ENCODE peak calls at places on chromosomes 12 and 14, in six cellular contexts. T is K562, L is H1, G is HCT116, U is GM12878, A is HepG2. N is an unnamed sample.

GRCh38 chr12:122842505-122843405 is 7.5 kb downstream of the HIP1R start:
- DNase-seq in U (no peak), A (no peak), T (peak), G (no peak), L (no peak), N (no peak)

GRCh38 chr14:87971010-87971409 is 22.0 kb downstream of the GALC start:
- DNase-seq in G (no peak), A (no peak), L (no peak), U (no peak), T (no peak), N (no peak)

GRCh38 chr12:124722871-124723270 is 140.8 kb downstream of the SCARB1 start:
- DNase-seq in G (no peak), A (no peak), U (no peak), T (no peak), L (no peak), N (no peak)

GRCh38 chr12:63070709-63071108 is 80.3 kb downstream of the AVPR1A start:
- DNase-seq in U (no peak), T (no peak), L (no peak), G (no peak), A (no peak), N (no peak)

GRCh38 chr12:57213068-57213715 is 3.4 kb upstream of the NXPH4 start:
- DNase-seq in L (no peak), G (peak), T (peak), U (peak), A (peak), N (no peak)

GRCh38 chr12:45730842-45731336 is 1.4 kb downstream of the ARID2 start:
- DNase-seq in U (no peak), L (no peak), A (peak), T (no peak), G (no peak), N (no peak)

GRCh38 chr12:65023485-65023884 is 97.6 kb downstream of the WIF1 start:
- DNase-seq in G (no peak), L (no peak), T (no peak), A (no peak), U (no peak), N (peak)

GRCh38 chr12:80241576-80242273 is 142.4 kb downstream of the OTOGL start:
- DNase-seq in G (no peak), T (no peak), L (no peak), A (no peak), U (no peak), N (no peak)

GRCh38 chr12:13192719-13193118 is 3.8 kb upstream of the EMP1 start:
- DNase-seq in A (no peak), L (no peak), T (no peak), U (no peak), G (no peak), N (no peak)

GRCh38 chr12:74317078-74317581 is 220.5 kb upstream of the ATXN7L3B start:
- DNase-seq in L (no peak), U (no peak), T (peak), A (no peak), G (no peak), N (peak)

GRCh38 chr14:106694638-106695393 is 1168.4 kb downstream of the TMEM121 start:
- DNase-seq in U (no peak), T (no peak), A (no peak), L (no peak), G (no peak), N (no peak)

GRCh38 chr12:113582521-113583218 is 111.0 kb upstream of the LHX5 start:
- DNase-seq in T (peak), L (no peak), A (no peak), U (no peak), G (no peak), N (peak)

GRCh38 chr12:94175763-94176660 is 27.6 kb downstream of the PLXNC1 start:
- DNase-seq in L (no peak), G (no peak), T (no peak), U (no peak), A (no peak), N (no peak)

GRCh38 chr12:69329669-69330428 is 18.3 kb upstream of the LYZ start:
- DNase-seq in L (no peak), G (no peak), T (no peak), U (no peak), A (peak), N (no peak)

GRCh38 chr14:103699901-103700752 is 15.1 kb downstream of the XRCC3 start:
- DNase-seq in T (no peak), L (no peak), A (no peak), U (no peak), G (no peak), N (no peak)

GRCh38 chr12:106345739-106346138 is 11.8 kb upstream of the POLR3B start:
- DNase-seq in G (peak), T (peak), A (peak), U (no peak), L (no peak), N (peak)

GRCh38 chr12:93954160-93955112 is 193.9 kb upstream of the PLXNC1 start:
- DNase-seq in L (no peak), A (no peak), U (no peak), G (no peak), T (no peak), N (no peak)

GRCh38 chr14:68401320-68401719 is 391.5 kb downstream of the ZFP36L1 start:
- DNase-seq in A (no peak), L (no peak), T (no peak), G (peak), U (no peak), N (no peak)

GRCh38 chr14:66493750-66494149 is 7.6 kb downstream of the CCDC196 start:
- DNase-seq in T (no peak), L (no peak), U (no peak), A (no peak), G (no peak), N (no peak)

GRCh38 chr12:29741342-29742241 is 42.1 kb downstream of the TMTC1 start:
- DNase-seq in L (no peak), T (no peak), G (no peak), U (no peak), A (no peak), N (no peak)

GRCh38 chr14:50357124-50357523 is 39.6 kb downstream of the CDKL1 start:
- DNase-seq in T (no peak), A (no peak), G (no peak), L (no peak), U (no peak), N (no peak)

GRCh38 chr12:65533177-65533883 is 254.8 kb downstream of the MSRB3 start:
- DNase-seq in U (no peak), G (peak), L (no peak), T (no peak), A (no peak), N (no peak)

GRCh38 chr14:50007123-50007903 is 109.1 kb downstream of the VCPKMT start:
- DNase-seq in G (no peak), T (no peak), L (no peak), A (no peak), U (no peak), N (no peak)

GRCh38 chr14:44833376-44833775 is 128.4 kb downstream of the KLHL28 start:
- DNase-seq in A (no peak), T (no peak), L (no peak), U (no peak), G (peak), N (no peak)

GRCh38 chr12:48677782-48678181 is 4.3 kb downstream of the KANSL2 start:
- DNase-seq in L (no peak), G (no peak), A (no peak), T (no peak), U (no peak), N (no peak)

GRCh38 chr14:23381871-23382270 is 5.0 kb downstream of the CMTM5 start:
- DNase-seq in U (no peak), A (no peak), L (no peak), T (no peak), G (no peak), N (no peak)

GRCh38 chr12:55843431-55843830 is 695 bp upstream of the MMP19 start:
- DNase-seq in A (no peak), U (no peak), G (no peak), T (no peak), L (no peak), N (no peak)

GRCh38 chr12:125645724-125646123 is 580.5 kb downstream of the AACS start:
- DNase-seq in U (no peak), T (no peak), G (no peak), L (no peak), A (no peak), N (no peak)

GRCh38 chr12:15778126-15778525 is 11.1 kb downstream of the EPS8 start:
- DNase-seq in T (no peak), A (no peak), G (no peak), U (no peak), L (no peak), N (no peak)

GRCh38 chr14:80872645-80873044 is 68.9 kb downstream of the CEP128 start:
- DNase-seq in U (no peak), G (no peak), T (no peak), A (no peak), L (no peak), N (no peak)
- H3K4me3 ChIP-seq in U (no peak), G (no peak), T (no peak), A (no peak), L (no peak), N (no peak)

GRCh38 chr12:95511962-95512361 is 38.0 kb downstream of the METAP2 start:
- DNase-seq in L (no peak), A (no peak), T (no peak), G (no peak), U (no peak), N (no peak)

GRCh38 chr12:95504140-95504539 is 30.2 kb downstream of the METAP2 start:
- DNase-seq in U (no peak), L (no peak), T (no peak), G (no peak), A (no peak), N (no peak)

GRCh38 chr12:95505039-95505438 is 31.1 kb downstream of the METAP2 start:
- DNase-seq in T (no peak), A (no peak), U (no peak), L (no peak), G (no peak), N (no peak)

GRCh38 chr12:95509300-95509699 is 35.3 kb downstream of the METAP2 start:
- DNase-seq in G (no peak), L (no peak), A (no peak), T (no peak), U (no peak), N (no peak)

GRCh38 chr12:95506707-95507523 is 33.0 kb downstream of the METAP2 start:
- DNase-seq in U (no peak), G (no peak), L (no peak), A (no peak), T (no peak), N (no peak)
- TF ChIP-seq ZNF274 in U (no peak), G (no peak), L (no peak), A (no peak), T (no peak), N (no peak)

DNA sequence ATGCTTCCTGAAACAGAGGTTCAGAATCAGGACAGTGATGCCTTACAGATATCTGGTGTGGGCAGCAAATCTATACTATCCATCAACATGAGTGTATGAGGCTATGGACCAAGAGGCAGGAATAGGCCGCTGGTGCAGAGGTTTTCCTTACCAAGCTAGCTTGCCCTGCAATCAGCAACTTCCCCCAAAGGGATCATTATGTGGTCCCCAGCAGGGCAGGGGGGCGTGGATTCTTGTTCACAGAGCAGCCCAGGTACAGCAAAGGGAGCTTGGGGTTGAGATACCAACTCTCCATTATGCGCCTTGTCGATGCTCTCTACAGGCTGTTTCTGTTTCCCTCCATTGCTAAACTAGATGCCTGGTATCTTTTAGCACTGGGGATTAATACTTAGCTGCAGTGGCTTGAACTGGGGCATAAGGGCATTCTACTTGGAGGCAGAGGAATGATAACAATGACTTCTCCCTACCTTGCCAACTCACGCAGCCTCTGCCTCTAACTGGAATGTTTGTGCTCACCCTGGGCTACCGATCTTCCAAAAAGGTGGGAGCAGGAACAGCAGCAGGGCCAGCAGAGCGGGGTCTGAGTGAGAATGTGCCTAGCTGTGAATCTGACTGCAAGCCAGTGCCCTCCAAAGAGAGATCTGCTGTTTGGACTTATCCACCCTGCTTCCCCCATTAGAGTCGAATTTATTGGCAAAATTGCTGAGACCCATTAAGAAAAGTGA is 10.3 kb upstream of the KRT1 start:
- DNase-seq in T (no peak), L (no peak), A (no peak), U (no peak), G (no peak), N (no peak)
- H3K4me3 ChIP-seq in T (no peak), L (peak), A (no peak), U (no peak), G (no peak), N (peak)

DNA sequence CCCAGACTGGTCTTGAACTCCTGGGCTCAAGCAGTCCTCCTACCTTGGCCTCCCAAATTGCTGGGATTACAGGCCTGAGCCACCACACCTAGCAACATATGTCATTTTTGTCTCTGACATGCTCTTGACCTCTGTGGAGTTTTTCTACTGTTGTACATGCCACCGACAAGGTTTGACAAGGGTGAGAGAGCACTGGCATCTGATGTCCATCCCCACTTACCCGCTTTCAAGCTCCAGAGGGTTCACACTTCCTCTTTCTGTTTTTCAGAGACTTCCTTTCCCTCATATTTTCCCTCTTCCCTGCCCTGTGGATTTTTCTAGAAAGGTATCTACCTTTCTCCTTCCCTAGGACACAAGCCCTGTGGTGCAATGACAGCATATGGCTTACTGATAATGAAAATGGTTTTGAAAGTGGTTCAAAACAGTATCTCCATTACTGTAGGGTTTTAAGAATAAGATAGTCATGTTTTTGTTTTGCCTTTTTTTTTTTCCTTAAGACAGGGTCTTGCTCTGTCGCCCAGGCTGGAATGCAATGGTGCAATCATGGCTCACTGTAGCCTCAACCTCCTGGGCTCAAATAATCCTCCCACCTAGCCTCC is 27.7 kb upstream of the PLEKHG3 start:
- DNase-seq in T (no peak), A (no peak), U (no peak), L (no peak), G (no peak), N (no peak)
- TF ChIP-seq ZNF274 in T (no peak), A (no peak), U (no peak), L (no peak), G (no peak), N (no peak)

GRCh38 chr12:120099738-120100137 is 16.8 kb downstream of the RAB35 start:
- DNase-seq in A (no peak), G (no peak), L (no peak), T (no peak), U (no peak), N (no peak)
- H3K4me3 ChIP-seq in A (no peak), G (no peak), L (no peak), T (no peak), U (no peak), N (no peak)

GRCh38 chr14:47439953-47440352 is 235.5 kb downstream of the MDGA2 start:
- DNase-seq in T (no peak), A (no peak), U (no peak), L (no peak), G (no peak), N (no peak)
- TF ChIP-seq ZNF274 in T (no peak), A (no peak), U (no peak), L (no peak), G (no peak), N (no peak)

GRCh38 chr14:71240866-71241520 is 333.7 kb downstream of the PCNX1 start:
- DNase-seq in L (no peak), U (no peak), T (no peak), G (no peak), A (no peak), N (no peak)

GRCh38 chr14:71240154-71240553 is 332.9 kb downstream of the PCNX1 start:
- DNase-seq in T (no peak), L (no peak), A (peak), G (no peak), U (no peak), N (no peak)

GRCh38 chr14:71244341-71244740 is 337.1 kb downstream of the PCNX1 start:
- DNase-seq in L (no peak), A (no peak), T (no peak), U (no peak), G (no peak), N (no peak)

GRCh38 chr14:71243697-71244096 is 336.4 kb downstream of the PCNX1 start:
- DNase-seq in A (no peak), T (no peak), G (no peak), L (no peak), U (no peak), N (no peak)

GRCh38 chr14:71242237-71242748 is 335.0 kb downstream of the PCNX1 start:
- DNase-seq in L (no peak), U (no peak), G (no peak), T (no peak), A (no peak), N (no peak)
- H3K4me3 ChIP-seq in L (no peak), U (no peak), G (no peak), T (no peak), A (no peak), N (no peak)

DNA sequence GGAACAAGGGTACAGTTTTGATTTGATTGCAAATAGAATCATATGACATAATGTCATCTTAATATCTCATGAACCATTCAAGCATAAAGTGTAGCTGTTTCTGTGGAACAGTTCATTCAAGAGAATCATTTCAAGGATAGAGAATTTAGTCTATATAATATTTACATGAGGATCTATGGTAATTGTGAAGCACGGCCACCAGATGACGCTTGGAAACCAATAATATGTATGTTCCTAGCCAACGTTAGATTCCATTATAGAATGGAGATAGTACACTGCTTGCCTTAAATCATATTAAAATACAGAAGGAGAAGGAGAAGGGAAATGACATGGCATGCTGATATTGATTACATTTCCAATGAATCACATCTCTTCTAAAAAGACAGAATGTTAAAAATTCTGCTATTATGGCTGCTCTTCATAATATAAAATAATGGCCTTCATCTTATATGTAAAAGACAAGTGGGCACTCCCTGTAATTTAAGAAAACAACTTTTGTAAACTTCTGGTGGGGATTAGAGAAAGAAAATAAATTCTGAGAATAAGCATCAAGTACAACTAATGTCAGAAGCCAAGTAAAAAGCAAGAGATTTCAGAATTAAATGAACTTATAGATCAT is 351.0 kb downstream of the NAV3 start:
- DNase-seq in G (no peak), L (no peak), T (no peak), A (peak), U (no peak), N (peak)
- TF ChIP-seq ZNF274 in G (no peak), L (no peak), T (no peak), A (no peak), U (no peak), N (no peak)

N was measured in NT2/D1.